ENCODE peak calls at places on chromosomes 11 and 22, in seven cellular contexts. P is BJ, B is endothelial cell, G is transverse colon, D is OCI-LY7, X is fibroblast of villous mesenchyme, E is epithelial cell of esophagus. Q is an unnamed sample.

GRCh38 chr11:67365756-67366384 is 7.5 kb downstream of the CLCF1 start:
- DNase-seq in P (no peak), B (no peak), G (no peak), D (no peak), X (no peak), E (no peak), Q (no peak)

GRCh38 chr22:23085785-23086184 is 15.5 kb downstream of the GNAZ start:
- DNase-seq in P (no peak), B (no peak), G (no peak), D (no peak), X (no peak), E (no peak), Q (no peak)

GRCh38 chr22:45785458-45785857 is 113.8 kb downstream of the ATXN10 start:
- DNase-seq in P (no peak), B (no peak), G (no peak), D (no peak), X (no peak), E (peak), Q (peak)

GRCh38 chr11:65641233-65642013 is 3.5 kb downstream of the SIPA1 start:
- DNase-seq in P (no peak), B (no peak), G (no peak), D (no peak), X (no peak), E (no peak), Q (no peak)

GRCh38 chr11:134556186-134556585 is 144.1 kb upstream of the B3GAT1 start:
- DNase-seq in P (no peak), B (no peak), G (no peak), D (no peak), X (no peak), E (no peak), Q (no peak)

GRCh38 chr11:59243633-59244032 is 30.9 kb upstream of the MPEG1 start:
- DNase-seq in P (no peak), B (no peak), G (no peak), D (no peak), X (peak), E (no peak), Q (no peak)

GRCh38 chr22:39519681-39520053 is 695 bp upstream of the ATF4 start:
- DNase-seq in P (no peak), B (no peak), G (peak), D (peak), X (no peak), E (peak), Q (peak)

GRCh38 chr22:24421428-24421931 is 5.9 kb upstream of the ADORA2A start:
- DNase-seq in P (no peak), B (no peak), G (no peak), D (peak), X (no peak), E (no peak), Q (peak)

GRCh38 chr11:119323532-119324033 is 6.7 kb upstream of the MCAM start:
- DNase-seq in P (no peak), B (peak), G (peak), D (peak), X (peak), E (peak), Q (peak)

GRCh38 chr11:7060828-7061227 is 28.0 kb upstream of the RBMXL2 start:
- DNase-seq in P (peak), B (no peak), G (no peak), D (no peak), X (peak), E (no peak), Q (peak)

GRCh38 chr11:4991066-4991465 is 3.6 kb upstream of the OR51L1 start:
- DNase-seq in P (no peak), B (no peak), G (no peak), D (no peak), X (peak), E (no peak), Q (peak)

GRCh38 chr11:37527545-37527944 is 929.5 kb upstream of the RAG2 start:
- DNase-seq in P (no peak), B (no peak), G (no peak), D (no peak), X (no peak), E (no peak), Q (no peak)

GRCh38 chr11:37525336-37525735 is 927.3 kb upstream of the RAG2 start:
- DNase-seq in P (no peak), B (no peak), G (no peak), D (no peak), X (no peak), E (peak), Q (no peak)
- TF ChIP-seq CTCF in P (peak), B (no peak), G (no peak), D (no peak), X (peak), E (peak), Q (peak)

GRCh38 chr11:44327730-44328691 is 18.1 kb upstream of the ALX4 start:
- DNase-seq in P (no peak), B (no peak), G (no peak), D (no peak), X (no peak), E (no peak), Q (no peak)
- TF ChIP-seq CTCF in P (peak), B (no peak), G (no peak), D (no peak), X (peak), E (no peak), Q (no peak)

DNA sequence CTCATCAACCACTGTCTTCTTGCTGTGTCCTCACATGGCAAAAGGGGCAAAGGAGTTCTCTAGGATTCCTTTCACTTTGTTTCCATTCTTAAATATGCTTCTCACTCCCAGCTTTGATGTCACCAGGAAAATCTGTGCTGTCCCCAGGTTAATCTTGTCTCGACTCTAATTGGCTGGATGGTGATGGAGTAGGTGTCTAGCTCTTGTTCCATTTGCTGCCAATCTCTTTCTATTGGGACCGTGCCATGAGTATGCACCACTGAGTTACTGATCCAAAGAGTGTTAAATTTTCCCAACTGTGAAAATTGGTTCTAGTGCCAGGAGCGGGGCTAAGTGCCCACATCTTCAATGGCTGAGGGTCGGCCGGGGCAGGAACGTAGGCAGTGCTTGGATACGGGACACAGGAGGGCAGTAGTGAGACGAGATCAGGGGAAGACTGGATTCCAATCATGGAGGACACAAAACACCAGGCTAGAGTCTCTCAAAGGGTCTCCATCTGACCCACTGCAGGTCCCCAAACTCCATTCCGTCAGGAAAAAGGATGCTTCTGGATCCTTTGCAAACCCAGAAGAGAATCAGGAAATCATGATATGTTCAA is 47.7 kb upstream of the CSNK2A3 start:
- DNase-seq in P (no peak), B (peak), G (no peak), D (peak), X (no peak), E (no peak), Q (peak)
- TF ChIP-seq CTCF in P (peak), B (peak), G (no peak), D (peak), X (peak), E (no peak), Q (no peak)

GRCh38 chr11:111456859-111457730 is 55.1 kb downstream of the BTG4 start:
- DNase-seq in P (no peak), B (no peak), G (no peak), D (no peak), X (no peak), E (no peak), Q (no peak)
- TF ChIP-seq CTCF in P (no peak), B (no peak), G (no peak), D (no peak), X (no peak), E (no peak), Q (no peak)

DNA sequence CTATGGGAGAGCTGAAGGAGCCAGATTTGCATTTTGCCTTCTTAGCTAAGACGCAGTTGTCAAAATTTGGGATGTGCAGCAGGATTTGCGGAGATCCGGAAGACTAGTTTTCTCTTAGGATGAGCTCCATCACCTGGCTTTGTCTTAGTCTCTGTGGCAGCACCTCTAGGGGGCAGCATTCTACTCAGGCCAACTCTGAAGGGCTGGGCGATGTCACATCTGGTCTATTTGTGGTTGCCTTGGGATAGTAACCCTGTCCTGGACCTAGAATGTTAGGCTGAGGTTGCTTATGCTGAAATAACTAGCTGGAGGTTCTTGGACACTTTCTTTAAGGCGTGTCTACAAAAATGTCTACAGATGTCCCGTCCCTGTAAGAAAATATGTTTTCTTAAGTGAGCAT is 116.2 kb downstream of the FAT3 start:
- DNase-seq in P (no peak), B (peak), G (peak), D (peak), X (peak), E (peak), Q (peak)
- TF ChIP-seq CTCF in P (peak), B (peak), G (no peak), D (peak), X (peak), E (peak), Q (peak)